ENCODE peak calls at places on chromosomes 16 and 17, in nine cellular contexts. One of them, this sample, is unnamed.

GRCh38 chr17:40323731-40324650 is 15.0 kb downstream of the RARA start:
- DNase-seq in T follicular helper cell: peak; percentile 72
- DNase-seq in tibial artery: peak; percentile 83
- DNase-seq in esophagus squamous epithelium: no peak
- DNase-seq in DMS153: no peak
- DNase-seq in A549: no peak
- DNase-seq in HCT116: no peak
- DNase-seq in stimulated activated CD4-positive, alpha-beta T cell treated with anti-CD3 and anti-CD28 coated beads, TNF-alpha, amount 100 ng/mL, for 48 hours: no peak
- DNase-seq in NCI-H1417: no peak
- DNase-seq in this sample: peak; percentile 92

GRCh38 chr17:4968166-4968915 is 724 bp upstream of the SPAG7 start:
- DNase-seq in T follicular helper cell: peak; percentile 24
- DNase-seq in tibial artery: no peak
- DNase-seq in esophagus squamous epithelium: no peak
- DNase-seq in DMS153: no peak
- DNase-seq in A549: peak; percentile 38
- DNase-seq in HCT116: no peak
- DNase-seq in stimulated activated CD4-positive, alpha-beta T cell treated with anti-CD3 and anti-CD28 coated beads, TNF-alpha, amount 100 ng/mL, for 48 hours: no peak
- DNase-seq in NCI-H1417: peak; percentile 51
- DNase-seq in this sample: no peak

GRCh38 chr17:77863814-77864161 is 94.7 kb upstream of the TNRC6C start:
- DNase-seq in T follicular helper cell: no peak
- DNase-seq in tibial artery: peak; percentile 65
- DNase-seq in esophagus squamous epithelium: no peak
- DNase-seq in DMS153: peak; percentile 12
- DNase-seq in A549: no peak
- DNase-seq in HCT116: no peak
- DNase-seq in stimulated activated CD4-positive, alpha-beta T cell treated with anti-CD3 and anti-CD28 coated beads, TNF-alpha, amount 100 ng/mL, for 48 hours: no peak
- DNase-seq in NCI-H1417: no peak
- DNase-seq in this sample: peak; percentile 27

GRCh38 chr17:3990391-3991127 is 26.3 kb upstream of the ATP2A3 start:
- DNase-seq in T follicular helper cell: no peak
- DNase-seq in tibial artery: no peak
- DNase-seq in esophagus squamous epithelium: no peak
- DNase-seq in DMS153: no peak
- DNase-seq in A549: no peak
- DNase-seq in HCT116: no peak
- DNase-seq in stimulated activated CD4-positive, alpha-beta T cell treated with anti-CD3 and anti-CD28 coated beads, TNF-alpha, amount 100 ng/mL, for 48 hours: no peak
- DNase-seq in NCI-H1417: no peak
- DNase-seq in this sample: peak; percentile 86

GRCh38 chr17:19372439-19372838 is 5.9 kb upstream of the MAPK7 start:
- DNase-seq in T follicular helper cell: no peak
- DNase-seq in tibial artery: no peak
- DNase-seq in esophagus squamous epithelium: no peak
- DNase-seq in DMS153: no peak
- DNase-seq in A549: no peak
- DNase-seq in HCT116: no peak
- DNase-seq in stimulated activated CD4-positive, alpha-beta T cell treated with anti-CD3 and anti-CD28 coated beads, TNF-alpha, amount 100 ng/mL, for 48 hours: no peak
- DNase-seq in NCI-H1417: no peak
- DNase-seq in this sample: no peak

GRCh38 chr17:32993977-32994376 is 2.3 kb downstream of the SPACA3 start:
- DNase-seq in T follicular helper cell: no peak
- DNase-seq in tibial artery: no peak
- DNase-seq in esophagus squamous epithelium: no peak
- DNase-seq in DMS153: no peak
- DNase-seq in A549: no peak
- DNase-seq in HCT116: no peak
- DNase-seq in stimulated activated CD4-positive, alpha-beta T cell treated with anti-CD3 and anti-CD28 coated beads, TNF-alpha, amount 100 ng/mL, for 48 hours: no peak
- DNase-seq in NCI-H1417: no peak
- DNase-seq in this sample: no peak

GRCh38 chr17:58829172-58829637 is 73.6 kb downstream of the PPM1E start:
- DNase-seq in T follicular helper cell: no peak
- DNase-seq in tibial artery: no peak
- DNase-seq in esophagus squamous epithelium: no peak
- DNase-seq in DMS153: no peak
- DNase-seq in A549: no peak
- DNase-seq in HCT116: no peak
- DNase-seq in stimulated activated CD4-positive, alpha-beta T cell treated with anti-CD3 and anti-CD28 coated beads, TNF-alpha, amount 100 ng/mL, for 48 hours: no peak
- DNase-seq in NCI-H1417: no peak
- DNase-seq in this sample: no peak

GRCh38 chr17:82657926-82658325 is 9.7 kb upstream of the WDR45B start:
- DNase-seq in T follicular helper cell: no peak
- DNase-seq in tibial artery: no peak
- DNase-seq in esophagus squamous epithelium: no peak
- DNase-seq in DMS153: no peak
- DNase-seq in A549: no peak
- DNase-seq in HCT116: no peak
- DNase-seq in stimulated activated CD4-positive, alpha-beta T cell treated with anti-CD3 and anti-CD28 coated beads, TNF-alpha, amount 100 ng/mL, for 48 hours: no peak
- DNase-seq in NCI-H1417: no peak
- DNase-seq in this sample: peak; percentile 58

GRCh38 chr17:22506231-22506630 is 813.9 kb downstream of the KCNJ18 start:
- DNase-seq in T follicular helper cell: no peak
- DNase-seq in tibial artery: no peak
- DNase-seq in esophagus squamous epithelium: no peak
- DNase-seq in DMS153: no peak
- DNase-seq in A549: no peak
- DNase-seq in HCT116: no peak
- DNase-seq in stimulated activated CD4-positive, alpha-beta T cell treated with anti-CD3 and anti-CD28 coated beads, TNF-alpha, amount 100 ng/mL, for 48 hours: no peak
- DNase-seq in NCI-H1417: no peak
- DNase-seq in this sample: no peak

GRCh38 chr17:63827801-63828221 is 348 bp upstream of the FTSJ3 start:
- DNase-seq in T follicular helper cell: no peak
- DNase-seq in tibial artery: no peak
- DNase-seq in esophagus squamous epithelium: no peak
- DNase-seq in DMS153: no peak
- DNase-seq in A549: no peak
- DNase-seq in HCT116: no peak
- DNase-seq in stimulated activated CD4-positive, alpha-beta T cell treated with anti-CD3 and anti-CD28 coated beads, TNF-alpha, amount 100 ng/mL, for 48 hours: no peak
- DNase-seq in NCI-H1417: no peak
- DNase-seq in this sample: no peak

GRCh38 chr17:14926526-14927122 is 338.5 kb downstream of the PMP22 start:
- DNase-seq in T follicular helper cell: peak; percentile 26
- DNase-seq in tibial artery: no peak
- DNase-seq in esophagus squamous epithelium: no peak
- DNase-seq in DMS153: no peak
- DNase-seq in A549: peak; percentile 36
- DNase-seq in HCT116: peak; percentile 29
- DNase-seq in stimulated activated CD4-positive, alpha-beta T cell treated with anti-CD3 and anti-CD28 coated beads, TNF-alpha, amount 100 ng/mL, for 48 hours: peak; percentile 1
- DNase-seq in NCI-H1417: no peak
- DNase-seq in this sample: peak; percentile 14

GRCh38 chr16:35149550-35149949 is 1690.1 kb downstream of the TP53TG3F start:
- DNase-seq in T follicular helper cell: no peak
- DNase-seq in tibial artery: no peak
- DNase-seq in esophagus squamous epithelium: no peak
- DNase-seq in DMS153: no peak
- DNase-seq in A549: no peak
- DNase-seq in HCT116: no peak
- DNase-seq in stimulated activated CD4-positive, alpha-beta T cell treated with anti-CD3 and anti-CD28 coated beads, TNF-alpha, amount 100 ng/mL, for 48 hours: no peak
- DNase-seq in NCI-H1417: no peak
- DNase-seq in this sample: no peak

GRCh38 chr17:75105269-75106080 is 4.3 kb upstream of the ARMC7 start:
- DNase-seq in T follicular helper cell: no peak
- DNase-seq in tibial artery: no peak
- DNase-seq in esophagus squamous epithelium: no peak
- DNase-seq in DMS153: peak; percentile 86
- DNase-seq in A549: peak; percentile 90
- DNase-seq in HCT116: no peak
- DNase-seq in stimulated activated CD4-positive, alpha-beta T cell treated with anti-CD3 and anti-CD28 coated beads, TNF-alpha, amount 100 ng/mL, for 48 hours: no peak
- DNase-seq in NCI-H1417: peak; percentile 81
- DNase-seq in this sample: peak; percentile 91

GRCh38 chr17:39663688-39664580 is 1.2 kb upstream of the TCAP start:
- DNase-seq in T follicular helper cell: no peak
- DNase-seq in tibial artery: peak; percentile 70
- DNase-seq in esophagus squamous epithelium: no peak
- DNase-seq in DMS153: no peak
- DNase-seq in A549: peak; percentile 88
- DNase-seq in HCT116: peak; percentile 35
- DNase-seq in stimulated activated CD4-positive, alpha-beta T cell treated with anti-CD3 and anti-CD28 coated beads, TNF-alpha, amount 100 ng/mL, for 48 hours: no peak
- DNase-seq in NCI-H1417: peak; percentile 42
- DNase-seq in this sample: peak; percentile 88

GRCh38 chr16:19140392-19140791 is 26.6 kb downstream of the ITPRIPL2 start:
- DNase-seq in T follicular helper cell: no peak
- DNase-seq in tibial artery: no peak
- DNase-seq in esophagus squamous epithelium: no peak
- DNase-seq in DMS153: no peak
- DNase-seq in A549: no peak
- DNase-seq in HCT116: no peak
- DNase-seq in stimulated activated CD4-positive, alpha-beta T cell treated with anti-CD3 and anti-CD28 coated beads, TNF-alpha, amount 100 ng/mL, for 48 hours: no peak
- DNase-seq in NCI-H1417: no peak
- DNase-seq in this sample: no peak

GRCh38 chr17:57585341-57586098 is 159.6 kb downstream of the CCDC182 start:
- DNase-seq in T follicular helper cell: no peak
- DNase-seq in tibial artery: no peak
- DNase-seq in esophagus squamous epithelium: no peak
- DNase-seq in DMS153: no peak
- DNase-seq in A549: no peak
- DNase-seq in HCT116: no peak
- DNase-seq in stimulated activated CD4-positive, alpha-beta T cell treated with anti-CD3 and anti-CD28 coated beads, TNF-alpha, amount 100 ng/mL, for 48 hours: no peak
- DNase-seq in NCI-H1417: no peak
- DNase-seq in this sample: peak; percentile 74

GRCh38 chr17:78104540-78104941 is 24.0 kb downstream of the TMC6 start:
- DNase-seq in T follicular helper cell: no peak
- DNase-seq in tibial artery: peak; percentile 59
- DNase-seq in esophagus squamous epithelium: no peak
- DNase-seq in DMS153: no peak
- DNase-seq in A549: no peak
- DNase-seq in HCT116: no peak
- DNase-seq in stimulated activated CD4-positive, alpha-beta T cell treated with anti-CD3 and anti-CD28 coated beads, TNF-alpha, amount 100 ng/mL, for 48 hours: no peak
- DNase-seq in NCI-H1417: no peak
- DNase-seq in this sample: peak; percentile 62

GRCh38 chr17:31593806-31594205 is 202.3 kb downstream of the RAB11FIP4 start:
- DNase-seq in T follicular helper cell: no peak
- DNase-seq in tibial artery: peak; percentile 82
- DNase-seq in esophagus squamous epithelium: no peak
- DNase-seq in DMS153: no peak
- DNase-seq in A549: no peak
- DNase-seq in HCT116: no peak
- DNase-seq in stimulated activated CD4-positive, alpha-beta T cell treated with anti-CD3 and anti-CD28 coated beads, TNF-alpha, amount 100 ng/mL, for 48 hours: no peak
- DNase-seq in NCI-H1417: no peak
- DNase-seq in this sample: peak; percentile 94

GRCh38 chr17:63332286-63332685 is 113.8 kb downstream of the CYB561 start:
- DNase-seq in T follicular helper cell: no peak
- DNase-seq in tibial artery: no peak
- DNase-seq in esophagus squamous epithelium: no peak
- DNase-seq in DMS153: no peak
- DNase-seq in A549: no peak
- DNase-seq in HCT116: no peak
- DNase-seq in stimulated activated CD4-positive, alpha-beta T cell treated with anti-CD3 and anti-CD28 coated beads, TNF-alpha, amount 100 ng/mL, for 48 hours: no peak
- DNase-seq in NCI-H1417: no peak
- DNase-seq in this sample: no peak

GRCh38 chr16:72926671-72927070 is 121.3 kb downstream of the ZFHX3 start:
- DNase-seq in T follicular helper cell: no peak
- DNase-seq in tibial artery: no peak
- DNase-seq in esophagus squamous epithelium: no peak
- DNase-seq in DMS153: no peak
- DNase-seq in A549: no peak
- DNase-seq in HCT116: no peak
- DNase-seq in stimulated activated CD4-positive, alpha-beta T cell treated with anti-CD3 and anti-CD28 coated beads, TNF-alpha, amount 100 ng/mL, for 48 hours: no peak
- DNase-seq in NCI-H1417: no peak
- DNase-seq in this sample: no peak

GRCh38 chr17:2958706-2959222 is 104.6 kb downstream of the OR1D5 start:
- DNase-seq in T follicular helper cell: no peak
- DNase-seq in tibial artery: no peak
- DNase-seq in esophagus squamous epithelium: no peak
- DNase-seq in DMS153: no peak
- DNase-seq in A549: no peak
- DNase-seq in HCT116: no peak
- DNase-seq in stimulated activated CD4-positive, alpha-beta T cell treated with anti-CD3 and anti-CD28 coated beads, TNF-alpha, amount 100 ng/mL, for 48 hours: no peak
- DNase-seq in NCI-H1417: no peak
- DNase-seq in this sample: peak; percentile 38

GRCh38 chr16:6576646-6577045 is 756.0 kb upstream of the RBFOX1 start:
- DNase-seq in T follicular helper cell: no peak
- DNase-seq in tibial artery: no peak
- DNase-seq in esophagus squamous epithelium: no peak
- DNase-seq in DMS153: no peak
- DNase-seq in A549: no peak
- DNase-seq in HCT116: no peak
- DNase-seq in stimulated activated CD4-positive, alpha-beta T cell treated with anti-CD3 and anti-CD28 coated beads, TNF-alpha, amount 100 ng/mL, for 48 hours: no peak
- DNase-seq in NCI-H1417: no peak
- DNase-seq in this sample: no peak

GRCh38 chr16:59826767-59827166 is 1092.7 kb upstream of the GOT2 start:
- DNase-seq in T follicular helper cell: no peak
- DNase-seq in tibial artery: no peak
- DNase-seq in esophagus squamous epithelium: no peak
- DNase-seq in DMS153: no peak
- DNase-seq in A549: no peak
- DNase-seq in HCT116: no peak
- DNase-seq in stimulated activated CD4-positive, alpha-beta T cell treated with anti-CD3 and anti-CD28 coated beads, TNF-alpha, amount 100 ng/mL, for 48 hours: no peak
- DNase-seq in NCI-H1417: no peak
- DNase-seq in this sample: no peak

GRCh38 chr17:37273419-37274051 is 102.2 kb upstream of the C17orf78 start:
- DNase-seq in T follicular helper cell: no peak
- DNase-seq in tibial artery: no peak
- DNase-seq in esophagus squamous epithelium: no peak
- DNase-seq in DMS153: no peak
- DNase-seq in A549: no peak
- DNase-seq in HCT116: no peak
- DNase-seq in stimulated activated CD4-positive, alpha-beta T cell treated with anti-CD3 and anti-CD28 coated beads, TNF-alpha, amount 100 ng/mL, for 48 hours: no peak
- DNase-seq in NCI-H1417: no peak
- DNase-seq in this sample: no peak

GRCh38 chr17:6639651-6640535 is 618 bp downstream of the KIAA0753 start:
- DNase-seq in T follicular helper cell: no peak
- DNase-seq in tibial artery: peak; percentile 63
- DNase-seq in esophagus squamous epithelium: no peak
- DNase-seq in DMS153: no peak
- DNase-seq in A549: no peak
- DNase-seq in HCT116: no peak
- DNase-seq in stimulated activated CD4-positive, alpha-beta T cell treated with anti-CD3 and anti-CD28 coated beads, TNF-alpha, amount 100 ng/mL, for 48 hours: no peak
- DNase-seq in NCI-H1417: peak; percentile 30
- DNase-seq in this sample: peak; percentile 83

GRCh38 chr17:83204230-83204725 is 124.9 kb downstream of the METRNL start:
- DNase-seq in T follicular helper cell: no peak
- DNase-seq in tibial artery: no peak
- DNase-seq in esophagus squamous epithelium: no peak
- DNase-seq in DMS153: no peak
- DNase-seq in A549: no peak
- DNase-seq in HCT116: no peak
- DNase-seq in stimulated activated CD4-positive, alpha-beta T cell treated with anti-CD3 and anti-CD28 coated beads, TNF-alpha, amount 100 ng/mL, for 48 hours: no peak
- DNase-seq in NCI-H1417: no peak
- DNase-seq in this sample: peak; percentile 68

GRCh38 chr16:88634994-88635670 is 3.2 kb upstream of the IL17C start:
- DNase-seq in T follicular helper cell: no peak
- DNase-seq in tibial artery: no peak
- DNase-seq in esophagus squamous epithelium: no peak
- DNase-seq in DMS153: no peak
- DNase-seq in A549: no peak
- DNase-seq in HCT116: no peak
- DNase-seq in stimulated activated CD4-positive, alpha-beta T cell treated with anti-CD3 and anti-CD28 coated beads, TNF-alpha, amount 100 ng/mL, for 48 hours: no peak
- DNase-seq in NCI-H1417: no peak
- DNase-seq in this sample: peak; percentile 96

This sample was measured in osteoblast.